ENCODE peak calls at places on chromosomes 2 and 18, in six cellular contexts. C is HCT116, W is K562, G is H1, P is HepG2, M is GM12878. B is an unnamed sample.

GRCh38 chr2:127024769-127025356 is 82.1 kb downstream of the BIN1 start:
- DNase-seq in C (no peak), W (no peak), G (peak), P (no peak), M (no peak), B (peak)

GRCh38 chr18:66749030-66749429 is 145.1 kb upstream of the CDH19 start:
- DNase-seq in C (no peak), W (no peak), G (no peak), P (peak), M (no peak), B (no peak)

GRCh38 chr2:201793631-201794030 is 12.7 kb upstream of the CDK15 start:
- DNase-seq in C (no peak), W (no peak), G (no peak), P (no peak), M (no peak), B (no peak)

GRCh38 chr2:239381709-239382134 is 19.1 kb downstream of the HDAC4 start:
- DNase-seq in C (no peak), W (peak), G (no peak), P (no peak), M (peak), B (no peak)

GRCh38 chr18:42108071-42108470 is 153.0 kb downstream of the PIK3C3 start:
- DNase-seq in C (no peak), W (no peak), G (no peak), P (no peak), M (no peak), B (no peak)

GRCh38 chr2:203689424-203690109 is 16.9 kb upstream of the CD28 start:
- DNase-seq in C (no peak), W (no peak), G (no peak), P (no peak), M (peak), B (no peak)

GRCh38 chr18:46051731-46052461 is 20.2 kb downstream of the PSTPIP2 start:
- DNase-seq in C (no peak), W (no peak), G (no peak), P (peak), M (no peak), B (no peak)

GRCh38 chr2:15163316-15163715 is 397.8 kb downstream of the NBAS start:
- DNase-seq in C (no peak), W (no peak), G (no peak), P (no peak), M (no peak), B (no peak)

GRCh38 chr2:169302364-169302763 is 60.0 kb downstream of the LRP2 start:
- DNase-seq in C (no peak), W (no peak), G (no peak), P (no peak), M (no peak), B (no peak)

GRCh38 chr2:14344355-14344754 is 288.2 kb upstream of the LRATD1 start:
- DNase-seq in C (no peak), W (no peak), G (no peak), P (no peak), M (no peak), B (no peak)

GRCh38 chr2:230877131-230877736 is 12.5 kb downstream of the ITM2C start:
- DNase-seq in C (no peak), W (no peak), G (no peak), P (no peak), M (no peak), B (no peak)

GRCh38 chr18:59517446-59518171 is 158.5 kb upstream of the LMAN1 start:
- DNase-seq in C (no peak), W (peak), G (no peak), P (peak), M (no peak), B (peak)

GRCh38 chr2:241066171-241066892 is 35.8 kb downstream of the MTERF4 start:
- DNase-seq in C (no peak), W (no peak), G (no peak), P (no peak), M (no peak), B (no peak)

GRCh38 chr18:60163622-60164021 is 209.0 kb downstream of the MC4R start:
- DNase-seq in C (no peak), W (no peak), G (no peak), P (no peak), M (no peak), B (no peak)

GRCh38 chr2:148238561-148238960 is 217.7 kb downstream of the MBD5 start:
- DNase-seq in C (no peak), W (no peak), G (no peak), P (no peak), M (no peak), B (no peak)

GRCh38 chr2:99688699-99689098 is 198.9 kb upstream of the REV1 start:
- DNase-seq in C (no peak), W (no peak), G (no peak), P (no peak), M (no peak), B (no peak)

GRCh38 chr2:176297067-176297466 is 27.8 kb downstream of the MTX2 start:
- DNase-seq in C (no peak), W (peak), G (no peak), P (no peak), M (no peak), B (no peak)

GRCh38 chr18:70578480-70578879 is 289.6 kb downstream of the SOCS6 start:
- DNase-seq in C (no peak), W (peak), G (peak), P (peak), M (no peak), B (peak)

GRCh38 chr2:207337234-207338219 is 171.8 kb upstream of the KLF7 start:
- DNase-seq in C (peak), W (peak), G (no peak), P (no peak), M (no peak), B (no peak)

GRCh38 chr2:203857656-203858055 is 9.9 kb upstream of the CTLA4 start:
- DNase-seq in C (no peak), W (no peak), G (no peak), P (no peak), M (no peak), B (no peak)

GRCh38 chr2:51918113-51918512 is 886.2 kb upstream of the NRXN1 start:
- DNase-seq in C (no peak), W (no peak), G (no peak), P (no peak), M (no peak), B (no peak)
- TF ChIP-seq ZNF274 in C (no peak), W (no peak), G (no peak), P (no peak), M (no peak), B (no peak)

GRCh38 chr18:76467371-76468190 is 27.5 kb downstream of the ZNF516 start:
- DNase-seq in C (no peak), W (no peak), G (no peak), P (no peak), M (no peak), B (no peak)

GRCh38 chr18:76465630-76466409 is 29.2 kb downstream of the ZNF516 start:
- DNase-seq in C (no peak), W (no peak), G (no peak), P (no peak), M (no peak), B (no peak)

GRCh38 chr18:76468345-76469275 is 26.4 kb downstream of the ZNF516 start:
- DNase-seq in C (no peak), W (no peak), G (no peak), P (no peak), M (no peak), B (no peak)

GRCh38 chr18:76464281-76465259 is 30.5 kb downstream of the ZNF516 start:
- DNase-seq in C (no peak), W (no peak), G (no peak), P (no peak), M (no peak), B (no peak)

DNA sequence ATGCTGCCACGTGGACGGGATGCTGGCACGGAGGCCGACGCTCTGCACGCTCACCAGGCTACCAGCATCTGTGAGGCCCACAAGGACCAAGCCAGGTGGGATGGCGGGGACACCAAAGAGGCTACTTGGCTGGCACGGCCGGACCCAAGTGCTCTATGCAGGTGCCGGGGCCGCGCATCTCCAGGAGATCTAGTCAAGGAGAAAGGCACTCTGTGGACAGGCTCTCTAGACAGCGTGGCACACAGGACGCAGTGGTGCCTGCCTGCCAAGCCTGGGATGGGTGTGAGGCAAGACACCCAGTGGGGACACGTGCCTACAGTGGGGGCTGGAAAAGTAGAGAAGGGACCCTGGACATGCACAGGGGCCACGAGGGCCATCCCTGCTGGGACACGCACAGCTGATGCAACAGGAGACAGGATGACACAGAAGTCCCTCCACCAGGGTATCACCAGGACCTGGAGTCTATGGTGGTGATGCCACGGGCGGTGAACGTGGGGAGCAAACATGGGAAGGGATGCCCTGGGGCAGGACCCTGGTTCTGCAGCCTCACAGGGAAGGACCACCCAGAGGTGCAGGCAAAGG is 28.5 kb downstream of the ZNF516 start:
- DNase-seq in C (no peak), W (no peak), G (no peak), P (no peak), M (no peak), B (no peak)
- TF ChIP-seq ZNF274 in C (no peak), W (no peak), G (no peak), P (no peak), M (no peak), B (no peak)

GRCh38 chr2:27211241-27211942 is 449 bp upstream of the ATRAID start:
- DNase-seq in C (no peak), W (no peak), G (no peak), P (no peak), M (no peak), B (peak)
- TF ChIP-seq ZNF274 in C (no peak), W (no peak), G (no peak), P (peak), M (no peak), B (no peak)

GRCh38 chr18:10420561-10421352 is 33.7 kb upstream of the APCDD1 start:
- DNase-seq in C (no peak), W (no peak), G (no peak), P (no peak), M (no peak), B (no peak)

GRCh38 chr18:10418836-10419235 is 35.6 kb upstream of the APCDD1 start:
- DNase-seq in C (no peak), W (no peak), G (no peak), P (no peak), M (no peak), B (no peak)

GRCh38 chr18:10421859-10422258 is 32.6 kb upstream of the APCDD1 start:
- DNase-seq in C (no peak), W (no peak), G (no peak), P (no peak), M (no peak), B (no peak)

GRCh38 chr18:10417679-10418078 is 36.8 kb upstream of the APCDD1 start:
- DNase-seq in C (no peak), W (no peak), G (no peak), P (no peak), M (no peak), B (no peak)

GRCh38 chr18:10419420-10420103 is 34.9 kb upstream of the APCDD1 start:
- DNase-seq in C (no peak), W (peak), G (no peak), P (no peak), M (no peak), B (no peak)
- TF ChIP-seq ZNF274 in C (no peak), W (no peak), G (no peak), P (no peak), M (no peak), B (no peak)

GRCh38 chr2:165560377-165560988 is 91.0 kb downstream of the CSRNP3 start:
- DNase-seq in C (no peak), W (no peak), G (no peak), P (no peak), M (no peak), B (no peak)

GRCh38 chr2:165562235-165562634 is 92.7 kb downstream of the CSRNP3 start:
- DNase-seq in C (no peak), W (no peak), G (no peak), P (no peak), M (no peak), B (no peak)

GRCh38 chr2:165563468-165564225 is 94.1 kb downstream of the CSRNP3 start:
- DNase-seq in C (no peak), W (no peak), G (no peak), P (peak), M (no peak), B (peak)

DNA sequence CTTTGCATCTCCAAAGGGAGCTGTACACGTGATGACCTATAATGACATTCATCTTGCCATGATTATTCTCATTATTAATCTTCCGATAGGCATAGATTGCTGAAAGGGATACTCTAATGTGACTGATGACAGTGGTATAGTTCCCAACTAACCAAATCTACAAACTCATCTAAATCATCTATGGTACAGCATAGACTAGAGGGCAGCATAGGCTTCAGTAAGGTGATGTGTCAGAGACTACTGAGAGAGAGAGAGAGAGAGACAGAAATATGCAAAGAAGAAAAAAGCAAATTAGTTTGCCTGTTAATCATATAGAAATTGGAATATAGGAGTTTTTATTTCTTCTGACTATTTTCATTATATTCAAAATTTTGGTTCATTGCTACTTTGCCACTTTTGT is 89.3 kb downstream of the CSRNP3 start:
- DNase-seq in C (no peak), W (no peak), G (no peak), P (no peak), M (no peak), B (no peak)
- TF ChIP-seq ZNF274 in C (no peak), W (no peak), G (no peak), P (no peak), M (no peak), B (no peak)

DNA sequence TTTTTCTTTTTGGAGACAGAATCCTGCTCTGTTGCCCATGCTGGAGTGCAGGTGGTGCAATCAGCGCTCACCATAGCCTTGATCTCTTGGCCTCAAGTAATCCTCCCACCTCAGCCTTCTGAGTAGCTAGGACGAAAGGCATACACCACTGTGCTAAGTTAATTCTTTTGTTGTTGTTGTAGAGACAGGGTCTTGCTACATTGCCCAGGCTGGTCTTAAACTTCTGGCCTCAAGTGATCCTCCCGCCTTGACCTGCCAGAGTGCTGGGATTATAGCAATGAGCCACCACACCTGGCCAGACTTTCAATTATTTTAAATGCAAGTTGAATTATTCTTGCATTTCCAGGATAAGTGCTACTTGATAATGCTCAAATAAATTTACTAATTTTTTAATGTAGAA is 126.5 kb downstream of the DTNB start:
- DNase-seq in C (no peak), W (no peak), G (no peak), P (no peak), M (no peak), B (no peak)
- TF ChIP-seq ZNF274 in C (no peak), W (no peak), G (no peak), P (no peak), M (no peak), B (no peak)

GRCh38 chr2:198316231-198316630 is 511.8 kb downstream of the PLCL1 start:
- DNase-seq in C (no peak), W (no peak), G (no peak), P (no peak), M (no peak), B (no peak)

GRCh38 chr2:198312621-198313483 is 508.5 kb downstream of the PLCL1 start:
- DNase-seq in C (no peak), W (no peak), G (no peak), P (no peak), M (no peak), B (no peak)

GRCh38 chr2:198316852-198317395 is 512.5 kb downstream of the PLCL1 start:
- DNase-seq in C (no peak), W (no peak), G (no peak), P (no peak), M (no peak), B (no peak)

GRCh38 chr2:198315791-198316190 is 511.4 kb downstream of the PLCL1 start:
- DNase-seq in C (no peak), W (no peak), G (no peak), P (no peak), M (no peak), B (no peak)

DNA sequence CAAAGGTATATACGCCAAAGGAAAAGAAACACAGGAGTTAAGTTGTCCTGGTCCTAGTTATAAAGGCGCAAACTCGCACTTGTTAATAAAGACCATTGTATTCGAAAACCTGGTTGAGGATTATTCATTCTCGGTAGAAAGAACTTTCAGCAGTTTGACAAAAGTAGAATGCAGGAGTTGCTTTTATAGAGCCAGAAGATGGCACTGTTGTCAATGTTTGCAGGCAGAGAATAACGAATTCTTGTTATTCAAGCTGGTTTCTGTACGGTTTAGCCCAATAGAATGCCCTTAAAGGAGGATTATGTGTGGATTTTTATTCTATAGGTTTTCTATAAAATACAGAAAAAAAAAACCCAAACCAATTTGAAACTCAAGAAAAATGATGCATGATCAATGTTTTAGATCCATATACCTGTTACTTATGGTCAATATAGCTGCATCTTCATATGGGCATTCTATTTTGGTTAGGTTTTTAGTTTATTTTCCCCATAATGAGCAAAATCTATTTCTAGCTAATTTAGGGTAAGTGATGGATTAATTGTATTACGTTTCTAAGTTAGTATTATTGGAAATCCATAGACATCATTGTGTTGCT is 510.3 kb downstream of the PLCL1 start:
- DNase-seq in C (peak), W (peak), G (no peak), P (peak), M (peak), B (peak)
- TF ChIP-seq ZNF274 in C (no peak), W (no peak), G (no peak), P (no peak), M (no peak), B (no peak)

GRCh38 chr2:30237346-30238142 is 6.2 kb downstream of the LBH start:
- DNase-seq in C (no peak), W (no peak), G (no peak), P (no peak), M (no peak), B (no peak)

GRCh38 chr2:30236591-30237245 is 5.4 kb downstream of the LBH start:
- DNase-seq in C (no peak), W (no peak), G (no peak), P (no peak), M (no peak), B (no peak)

GRCh38 chr2:30239308-30240161 is 8.2 kb downstream of the LBH start:
- DNase-seq in C (peak), W (peak), G (no peak), P (peak), M (no peak), B (no peak)

GRCh38 chr2:30240162-30240696 is 8.9 kb downstream of the LBH start:
- DNase-seq in C (no peak), W (peak), G (no peak), P (no peak), M (no peak), B (no peak)

GRCh38 chr2:30238143-30238800 is 6.9 kb downstream of the LBH start:
- DNase-seq in C (no peak), W (no peak), G (no peak), P (no peak), M (no peak), B (no peak)
- TF ChIP-seq ZNF274 in C (no peak), W (no peak), G (no peak), P (no peak), M (no peak), B (no peak)

GRCh38 chr2:62224976-62225375 is 29.1 kb downstream of the B3GNT2 start:
- DNase-seq in C (no peak), W (no peak), G (no peak), P (peak), M (no peak), B (no peak)
- TF ChIP-seq ZNF274 in C (no peak), W (no peak), G (no peak), P (no peak), M (no peak), B (no peak)

DNA sequence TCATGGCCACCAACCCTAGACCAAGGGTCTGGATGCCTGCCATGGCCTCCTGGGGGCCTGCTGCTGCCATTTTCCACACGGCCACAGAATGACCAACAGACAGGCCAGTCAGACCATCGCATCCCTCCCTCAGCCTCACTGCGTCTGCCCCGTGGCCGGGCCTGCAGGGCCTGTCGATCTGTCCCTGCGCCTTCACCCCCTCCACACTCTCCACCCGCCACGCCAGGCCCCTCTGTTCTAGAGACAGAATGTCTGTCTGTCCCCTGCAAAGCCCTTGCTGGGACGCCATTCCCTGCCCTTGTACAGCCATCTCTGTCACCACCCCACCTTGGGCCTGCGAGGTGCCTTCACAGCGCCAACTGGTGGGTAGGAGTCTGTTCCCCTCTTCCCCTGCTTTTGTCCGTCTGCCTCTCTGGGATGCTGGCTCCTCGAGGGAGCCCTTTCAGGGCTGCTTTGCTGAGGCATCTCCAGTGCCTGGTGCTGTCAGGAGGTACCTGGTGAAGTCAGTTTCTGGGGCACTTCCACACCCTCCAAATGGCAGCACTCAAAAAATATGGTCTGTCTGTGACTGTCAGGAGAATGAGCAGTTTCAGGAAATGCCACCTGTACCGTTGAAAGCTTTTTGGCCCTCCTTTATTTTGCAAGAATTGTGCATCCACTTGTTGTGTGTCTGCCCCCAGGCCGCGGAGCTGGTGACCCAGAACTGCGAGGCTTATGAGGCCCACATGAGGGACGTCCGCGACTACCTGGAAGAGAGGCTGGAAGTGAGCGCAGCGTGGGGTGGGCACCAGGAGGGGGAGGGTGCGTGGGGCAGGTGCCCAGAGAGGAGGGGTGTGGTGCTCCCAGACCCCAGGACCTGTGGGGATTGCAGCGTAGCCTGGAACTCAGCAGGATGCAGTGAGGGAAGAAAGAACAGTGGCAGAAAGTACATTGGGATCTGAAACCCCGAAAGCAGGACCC is 6.7 kb upstream of the ESPNL start:
- DNase-seq in C (no peak), W (no peak), G (no peak), P (no peak), M (no peak), B (no peak)
- TF ChIP-seq ZNF274 in C (no peak), W (no peak), G (no peak), P (no peak), M (no peak), B (no peak)